ENCODE peak calls at places on chromosomes 1 and 21, in four cellular contexts. K is HL-60, Q is GM12878, G is K562. E is an unnamed sample.

GRCh38 chr1:61609040-61609439 is 115.9 kb downstream of the TM2D1 start:
- DNase-seq in Q (no peak), K (no peak), G (no peak), E (no peak)

GRCh38 chr1:94522304-94522703 is 19.3 kb downstream of the F3 start:
- DNase-seq in K (peak), G (no peak), Q (no peak), E (no peak)

GRCh38 chr1:71101839-71102376 is 21.1 kb upstream of the ZRANB2 start:
- DNase-seq in Q (no peak), K (no peak), G (no peak), E (no peak)

GRCh38 chr1:45243476-45244343 is 37.3 kb upstream of the ZSWIM5 start:
- DNase-seq in K (no peak), G (no peak), Q (no peak), E (no peak)

GRCh38 chr1:154442006-154442740 is 37.0 kb downstream of the IL6R start:
- DNase-seq in Q (no peak), G (peak), K (no peak), E (no peak)

GRCh38 chr1:205003358-205004145 is 39.5 kb upstream of the CNTN2 start:
- DNase-seq in K (no peak), G (no peak), Q (no peak), E (no peak)

GRCh38 chr1:168893359-168893791 is 164.4 kb upstream of the DPT start:
- DNase-seq in G (no peak), K (no peak), Q (no peak), E (no peak)

GRCh38 chr1:148264374-148265276 is 112.5 kb upstream of the NBPF11 start:
- DNase-seq in K (no peak), G (peak), Q (no peak), E (no peak)

GRCh38 chr1:182700351-182700709 is 15.9 kb upstream of the RGS8 start:
- DNase-seq in G (no peak), K (no peak), Q (no peak), E (no peak)

GRCh38 chr1:76868154-76868882 is 1.0 kb downstream of the ST6GALNAC5 start:
- DNase-seq in G (no peak), Q (no peak), K (no peak), E (peak)

GRCh38 chr1:37825508-37825907 is 17.5 kb upstream of the YRDC start:
- DNase-seq in G (no peak), Q (no peak), K (peak), E (no peak)

GRCh38 chr1:98792123-98792522 is 130.6 kb downstream of the SNX7 start:
- DNase-seq in K (no peak), G (no peak), Q (no peak), E (no peak)

GRCh38 chr1:156655151-156655903 is 13.4 kb downstream of the BCAN start:
- DNase-seq in Q (no peak), K (no peak), G (no peak), E (no peak)

GRCh38 chr1:67175713-67176112 is 9.5 kb downstream of the IL23R start:
- DNase-seq in G (no peak), K (no peak), Q (no peak), E (no peak)

GRCh38 chr1:168470821-168471473 is 72.8 kb downstream of the XCL2 start:
- DNase-seq in G (peak), Q (no peak), K (no peak), E (no peak)

GRCh38 chr1:228544021-228544850 is 57.1 kb downstream of the RNF187 start:
- DNase-seq in G (no peak), Q (no peak), K (no peak), E (no peak)

GRCh38 chr1:210328032-210328745 is 513 bp upstream of the HHAT start:
- DNase-seq in G (no peak), K (no peak), Q (no peak), E (no peak)

GRCh38 chr1:26288311-26288941 is 8.5 kb downstream of the SH3BGRL3 start:
- DNase-seq in G (peak), K (peak), Q (no peak), E (no peak)

GRCh38 chr1:39116868-39117728 is 87.4 kb upstream of the MACF1 start:
- DNase-seq in K (no peak), G (peak), Q (no peak), E (no peak)

GRCh38 chr1:96234299-96234698 is 487.3 kb upstream of the PTBP2 start:
- DNase-seq in Q (no peak), G (no peak), K (no peak), E (no peak)

GRCh38 chr1:59506952-59507351 is 210.1 kb downstream of the FGGY start:
- DNase-seq in K (peak), G (no peak), Q (peak), E (peak)

GRCh38 chr1:87472716-87473115 is 144.0 kb downstream of the LMO4 start:
- DNase-seq in G (no peak), Q (no peak), K (no peak), E (no peak)

GRCh38 chr21:32868631-32869454 is 97.3 kb upstream of the PAXBP1 start:
- DNase-seq in K (no peak), Q (no peak), G (no peak), E (no peak)

GRCh38 chr21:34704119-34704518 is 35.3 kb downstream of the CLIC6 start:
- DNase-seq in G (no peak), K (no peak), Q (no peak), E (no peak)

GRCh38 chr21:34706337-34706736 is 37.5 kb downstream of the CLIC6 start:
- DNase-seq in K (no peak), Q (no peak), G (no peak), E (no peak)

GRCh38 chr21:34703566-34703965 is 34.8 kb downstream of the CLIC6 start:
- DNase-seq in G (no peak), Q (no peak), K (no peak), E (no peak)

GRCh38 chr21:34705032-34705431 is 36.2 kb downstream of the CLIC6 start:
- DNase-seq in K (no peak), Q (no peak), G (no peak), E (no peak)

GRCh38 chr21:34707876-34708325 is 39.1 kb downstream of the CLIC6 start:
- DNase-seq in G (no peak), K (no peak), Q (peak), E (peak)
- TF ChIP-seq SPI1 in G (no peak), K (peak), Q (peak), E (peak)

GRCh38 chr21:16879479-16879878 is 633.4 kb upstream of the CXADR start:
- DNase-seq in G (no peak), Q (no peak), K (no peak), E (no peak)
- TF ChIP-seq SPI1 in G (no peak), Q (no peak), K (no peak), E (no peak)

GRCh38 chr1:242890211-242890741 is 364.8 kb downstream of the CEP170 start:
- DNase-seq in Q (no peak), G (no peak), K (no peak), E (no peak)
- TF ChIP-seq SPI1 in Q (no peak), G (no peak), K (no peak), E (no peak)

DNA sequence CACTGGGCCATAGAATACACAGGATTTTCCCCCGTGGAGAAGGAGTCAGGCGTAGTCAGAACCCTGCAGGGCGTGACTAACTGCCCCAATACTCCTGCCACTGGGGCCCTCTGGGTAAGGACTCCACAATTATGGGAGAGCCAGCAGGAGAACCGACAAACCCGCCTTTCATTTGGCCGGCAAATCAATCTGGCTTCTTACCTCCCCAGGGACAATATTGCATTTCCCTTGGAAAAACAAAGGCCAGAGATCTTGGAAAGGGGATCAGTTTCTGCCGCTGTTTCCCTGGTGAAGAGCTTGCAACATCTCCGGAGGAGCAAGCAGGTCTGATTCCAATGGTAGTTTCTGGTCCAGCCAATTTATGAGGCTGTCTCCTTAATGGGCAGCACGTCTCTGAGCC is 4.5 kb downstream of the TRABD2B start:
- DNase-seq in K (no peak), Q (no peak), G (no peak), E (no peak)
- TF ChIP-seq SPI1 in K (no peak), Q (no peak), G (no peak), E (no peak)

DNA sequence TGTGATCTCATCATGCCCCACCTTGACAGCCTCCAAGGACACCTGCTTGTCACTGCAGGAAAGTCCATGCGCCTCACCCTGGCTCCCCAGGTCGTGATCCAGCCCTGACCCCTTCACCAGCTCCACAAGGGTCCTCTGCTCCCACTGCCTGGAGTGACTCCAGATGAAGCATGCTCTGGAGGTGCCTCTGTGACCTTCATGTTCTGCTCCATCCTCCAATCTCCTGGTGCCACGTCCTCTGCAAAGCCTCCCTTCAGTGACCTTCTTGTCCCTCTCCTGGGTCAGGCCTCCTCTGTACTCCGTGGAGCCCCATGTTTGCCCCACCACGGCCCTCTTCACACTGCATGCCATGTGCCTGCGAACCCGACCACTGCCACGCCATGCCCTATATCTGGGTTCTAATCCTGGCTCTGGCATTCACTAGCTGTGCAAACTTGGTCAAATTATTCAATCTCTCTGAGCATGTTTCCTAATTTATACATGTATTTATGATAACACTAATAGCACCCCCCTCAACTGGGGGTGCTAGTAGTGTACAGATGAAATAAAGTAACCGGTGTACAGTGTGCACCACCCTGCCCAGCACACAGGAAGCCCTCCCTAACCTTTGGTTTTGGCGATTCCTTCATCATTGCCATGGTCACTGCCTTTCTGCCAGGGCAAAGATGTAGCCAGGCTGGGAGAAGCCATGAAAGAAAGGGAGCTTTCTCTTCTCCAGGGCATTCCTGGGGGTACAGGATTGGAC is 77.4 kb downstream of the STUM start:
- DNase-seq in K (no peak), G (no peak), Q (no peak), E (no peak)
- TF ChIP-seq SPI1 in K (no peak), G (no peak), Q (no peak), E (no peak)

GRCh38 chr1:19250629-19251304 is 557 bp downstream of the EMC1 start:
- DNase-seq in Q (no peak), K (no peak), G (peak), E (no peak)
- TF ChIP-seq SPI1 in Q (no peak), K (no peak), G (no peak), E (no peak)

DNA sequence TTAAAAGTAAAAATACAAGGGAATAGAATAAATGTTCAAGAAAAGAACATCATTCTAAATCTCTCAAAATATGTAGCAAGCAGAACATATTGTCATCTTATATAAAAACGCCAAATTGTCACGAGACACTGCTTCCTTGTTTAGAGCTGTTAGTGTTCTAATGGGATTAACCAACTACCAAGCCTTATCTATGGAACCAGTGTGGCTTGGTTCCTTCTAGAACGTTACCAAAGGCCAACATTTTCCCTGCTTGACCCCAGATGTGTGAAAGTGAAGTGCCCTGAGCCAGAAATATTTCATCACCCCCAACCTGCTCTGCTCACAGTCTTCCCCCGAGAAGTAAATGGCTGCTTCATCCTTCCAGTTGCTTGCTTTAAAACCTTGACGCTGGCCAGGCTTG is 9.4 kb upstream of the PLEKHM2 start:
- DNase-seq in Q (no peak), K (peak), G (no peak), E (no peak)
- TF ChIP-seq SPI1 in Q (no peak), K (no peak), G (no peak), E (no peak)

GRCh38 chr1:119778886-119779560 is 10.3 kb upstream of the HMGCS2 start:
- DNase-seq in G (no peak), Q (no peak), K (no peak), E (no peak)

GRCh38 chr1:119779869-119780356 is 11.2 kb upstream of the HMGCS2 start:
- DNase-seq in K (no peak), G (no peak), Q (no peak), E (no peak)

GRCh38 chr1:119782541-119783338 is 14.0 kb upstream of the HMGCS2 start:
- DNase-seq in K (no peak), Q (no peak), G (no peak), E (no peak)

GRCh38 chr1:119783354-119784126 is 14.8 kb upstream of the HMGCS2 start:
- DNase-seq in Q (no peak), G (no peak), K (peak), E (no peak)

DNA sequence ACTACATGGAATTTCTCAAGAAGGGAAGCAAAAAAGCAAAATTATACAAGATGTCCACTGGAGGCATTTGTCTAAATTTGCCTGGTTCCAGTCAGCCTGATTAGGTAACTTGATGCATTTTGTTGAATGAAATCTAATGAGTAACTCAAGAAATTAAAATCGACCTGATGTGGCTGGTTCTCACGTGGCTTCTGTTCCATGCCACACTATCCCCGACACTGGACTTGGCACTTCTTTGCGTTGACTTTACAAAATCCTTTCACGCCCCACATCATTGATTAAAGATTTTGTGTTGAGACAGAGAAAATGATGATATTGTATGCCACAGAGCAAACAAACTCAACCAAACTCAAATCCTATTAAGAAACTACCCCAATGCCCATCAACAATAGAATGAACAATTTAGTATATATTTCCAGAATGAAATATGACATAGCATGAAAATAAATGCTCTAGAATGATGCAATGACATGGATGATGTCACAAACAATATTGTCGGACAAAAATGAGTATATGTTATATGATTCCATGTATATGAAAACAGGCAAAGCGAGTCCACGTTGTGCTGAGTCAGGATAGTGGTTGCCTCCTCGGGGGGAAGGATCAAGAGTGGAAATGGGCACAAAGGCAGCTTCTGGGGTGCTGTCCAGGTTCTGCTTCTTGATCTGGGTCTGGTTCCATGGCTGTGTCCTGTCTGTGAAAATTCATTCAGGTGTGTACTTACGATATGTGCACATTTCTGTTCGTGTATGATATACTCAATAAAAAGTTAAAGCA is 12.9 kb upstream of the HMGCS2 start:
- DNase-seq in G (no peak), K (no peak), Q (no peak), E (no peak)
- TF ChIP-seq SPI1 in G (no peak), K (no peak), Q (no peak), E (no peak)

DNA sequence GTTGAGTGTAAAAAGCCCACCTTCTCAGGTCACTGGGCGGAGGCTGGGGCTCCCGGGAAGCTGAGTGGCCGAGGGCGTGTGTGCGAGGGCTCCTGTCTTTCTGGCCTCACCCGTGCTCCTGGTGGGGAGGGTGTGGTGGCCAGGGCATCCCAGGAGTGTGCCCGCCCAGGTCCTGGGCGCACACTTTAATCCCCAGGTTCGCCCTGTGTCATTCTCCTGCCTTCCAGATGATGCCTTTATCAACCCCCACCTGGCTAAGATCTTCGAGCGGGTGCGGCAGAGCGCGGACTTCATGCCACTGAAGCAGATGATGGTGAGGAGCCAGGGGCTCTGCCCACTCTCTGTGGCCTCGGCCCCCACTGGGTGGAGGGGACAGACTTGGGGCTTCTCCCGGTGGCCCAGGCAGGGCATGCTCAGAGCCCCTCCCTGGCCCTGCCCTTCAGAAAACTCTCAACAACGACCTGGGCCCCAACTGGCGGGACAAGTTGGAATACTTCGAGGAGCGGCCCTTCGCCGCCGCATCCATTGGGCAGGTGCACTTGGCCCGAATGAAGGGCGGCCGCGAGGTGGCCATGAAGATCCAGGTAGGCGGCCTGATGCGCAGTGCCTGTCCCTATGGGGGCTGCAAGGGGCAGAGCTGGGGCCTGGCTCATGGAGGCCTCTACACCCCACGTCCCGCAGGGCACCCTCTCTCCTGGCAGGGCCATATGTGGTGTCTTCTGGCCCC is 42.5 kb downstream of the COQ8A start:
- DNase-seq in K (no peak), Q (no peak), G (no peak), E (no peak)
- TF ChIP-seq SPI1 in K (no peak), Q (no peak), G (no peak), E (no peak)